ENCODE peak calls at places on chromosome 1, in ten cellular contexts. One of them, this sample, is unnamed.
A peak's percentile ranks its signal among the peaks of the same experiment; 100 is the strongest.

GRCh38 chr1:93659805-93660479 is 21.7 kb downstream of the BCAR3 start:
- DNase-seq in SK-N-SH: peak; percentile 75
- DNase-seq in right lobe of liver: no peak
- DNase-seq in A673: no peak
- DNase-seq in cardiac fibroblast: no peak
- DNase-seq in dorsolateral prefrontal cortex: no peak
- DNase-seq in fibroblast of pulmonary artery: no peak
- DNase-seq in astrocyte: no peak
- DNase-seq in bronchial epithelial cell: no peak
- DNase-seq in uterus: no peak
- DNase-seq in this sample: peak; percentile 66

GRCh38 chr1:226702318-226702956 is 36.6 kb downstream of the ITPKB start:
- DNase-seq in SK-N-SH: no peak
- DNase-seq in right lobe of liver: no peak
- DNase-seq in A673: peak; percentile 61
- DNase-seq in cardiac fibroblast: peak; percentile 78
- DNase-seq in dorsolateral prefrontal cortex: no peak
- DNase-seq in fibroblast of pulmonary artery: peak; percentile 53
- DNase-seq in astrocyte: peak; percentile 72
- DNase-seq in bronchial epithelial cell: peak; percentile 86
- DNase-seq in uterus: peak; percentile 78
- DNase-seq in this sample: peak; percentile 66

GRCh38 chr1:29121951-29122661 is 1.6 kb downstream of the TMEM200B start:
- DNase-seq in SK-N-SH: peak; percentile 79
- DNase-seq in right lobe of liver: no peak
- DNase-seq in A673: peak; percentile 55
- DNase-seq in cardiac fibroblast: no peak
- DNase-seq in dorsolateral prefrontal cortex: no peak
- DNase-seq in fibroblast of pulmonary artery: peak; percentile 25
- DNase-seq in astrocyte: no peak
- DNase-seq in bronchial epithelial cell: no peak
- DNase-seq in uterus: peak; percentile 76
- DNase-seq in this sample: peak; percentile 29

GRCh38 chr1:85992756-85993155 is 163.8 kb downstream of the COL24A1 start:
- DNase-seq in SK-N-SH: no peak
- DNase-seq in right lobe of liver: no peak
- DNase-seq in A673: peak; percentile 10
- DNase-seq in cardiac fibroblast: peak; percentile 74
- DNase-seq in dorsolateral prefrontal cortex: no peak
- DNase-seq in fibroblast of pulmonary artery: peak; percentile 74
- DNase-seq in astrocyte: peak; percentile 54
- DNase-seq in bronchial epithelial cell: peak; percentile 1
- DNase-seq in uterus: no peak
- DNase-seq in this sample: peak; percentile 64

GRCh38 chr1:32910319-32910718 is 9.1 kb upstream of the TMEM54 start:
- DNase-seq in SK-N-SH: no peak
- DNase-seq in right lobe of liver: no peak
- DNase-seq in A673: no peak
- DNase-seq in cardiac fibroblast: no peak
- DNase-seq in dorsolateral prefrontal cortex: no peak
- DNase-seq in fibroblast of pulmonary artery: no peak
- DNase-seq in astrocyte: no peak
- DNase-seq in bronchial epithelial cell: no peak
- DNase-seq in uterus: no peak
- DNase-seq in this sample: no peak

GRCh38 chr1:167774710-167775109 is 52.9 kb downstream of the MPZL1 start:
- DNase-seq in SK-N-SH: no peak
- DNase-seq in right lobe of liver: no peak
- DNase-seq in A673: no peak
- DNase-seq in cardiac fibroblast: peak; percentile 71
- DNase-seq in dorsolateral prefrontal cortex: no peak
- DNase-seq in fibroblast of pulmonary artery: peak; percentile 46
- DNase-seq in astrocyte: peak; percentile 41
- DNase-seq in bronchial epithelial cell: peak; percentile 59
- DNase-seq in uterus: no peak
- DNase-seq in this sample: no peak

GRCh38 chr1:75641325-75641724 is 30.4 kb upstream of the SLC44A5 start:
- DNase-seq in SK-N-SH: no peak
- DNase-seq in right lobe of liver: no peak
- DNase-seq in A673: no peak
- DNase-seq in cardiac fibroblast: no peak
- DNase-seq in dorsolateral prefrontal cortex: no peak
- DNase-seq in fibroblast of pulmonary artery: no peak
- DNase-seq in astrocyte: no peak
- DNase-seq in bronchial epithelial cell: no peak
- DNase-seq in uterus: no peak
- DNase-seq in this sample: no peak

GRCh38 chr1:231934797-231935196 is 308.2 kb downstream of the DISC1 start:
- DNase-seq in SK-N-SH: no peak
- DNase-seq in right lobe of liver: no peak
- DNase-seq in A673: peak; percentile 89
- DNase-seq in cardiac fibroblast: no peak
- DNase-seq in dorsolateral prefrontal cortex: no peak
- DNase-seq in fibroblast of pulmonary artery: peak; percentile 68
- DNase-seq in astrocyte: peak; percentile 56
- DNase-seq in bronchial epithelial cell: peak; percentile 73
- DNase-seq in uterus: no peak
- DNase-seq in this sample: peak; percentile 63

GRCh38 chr1:233081686-233082085 is 131.3 kb downstream of the NTPCR start:
- DNase-seq in SK-N-SH: peak; percentile 5
- DNase-seq in right lobe of liver: no peak
- DNase-seq in A673: no peak
- DNase-seq in cardiac fibroblast: no peak
- DNase-seq in dorsolateral prefrontal cortex: no peak
- DNase-seq in fibroblast of pulmonary artery: peak; percentile 9
- DNase-seq in astrocyte: no peak
- DNase-seq in bronchial epithelial cell: peak; percentile 20
- DNase-seq in uterus: no peak
- DNase-seq in this sample: no peak

GRCh38 chr1:9672444-9672843 is 20.9 kb downstream of the PIK3CD start:
- DNase-seq in SK-N-SH: no peak
- DNase-seq in right lobe of liver: no peak
- DNase-seq in A673: no peak
- DNase-seq in cardiac fibroblast: no peak
- DNase-seq in dorsolateral prefrontal cortex: no peak
- DNase-seq in fibroblast of pulmonary artery: no peak
- DNase-seq in astrocyte: no peak
- DNase-seq in bronchial epithelial cell: no peak
- DNase-seq in uterus: no peak
- DNase-seq in this sample: no peak

DNA sequence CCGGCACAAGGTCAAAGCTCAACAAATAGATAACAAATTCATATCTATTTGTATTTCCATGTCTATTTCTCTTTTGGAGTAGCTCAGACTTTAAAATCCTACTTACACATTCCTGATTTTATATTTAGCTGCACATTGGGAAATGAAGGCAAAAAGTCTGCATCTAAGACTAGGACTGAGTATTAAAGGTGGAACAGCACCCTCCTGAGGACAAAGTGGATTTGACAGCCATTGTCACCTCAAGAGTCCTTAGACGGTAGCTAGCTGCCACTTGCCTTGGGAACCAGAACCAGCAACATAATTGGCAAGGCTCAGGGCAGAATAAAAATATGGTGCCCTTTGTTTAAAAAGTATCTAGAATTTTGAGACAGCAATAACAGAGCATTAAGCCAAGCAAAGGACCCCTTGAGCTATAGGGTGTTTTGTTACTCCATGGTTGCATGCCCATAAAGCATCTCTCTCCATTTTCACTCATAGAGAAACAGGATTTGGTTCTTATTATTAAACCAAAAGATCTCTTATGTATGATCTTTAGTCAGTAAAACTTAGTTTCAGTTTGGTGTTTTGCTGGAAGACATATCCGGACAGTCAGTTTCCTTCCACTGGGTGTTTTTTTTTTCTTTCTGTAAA is 30.0 kb upstream of the SGIP1 start:
- DNase-seq in SK-N-SH: peak; percentile 53
- DNase-seq in right lobe of liver: no peak
- DNase-seq in A673: peak; percentile 79
- DNase-seq in cardiac fibroblast: peak; percentile 91
- DNase-seq in dorsolateral prefrontal cortex: no peak
- DNase-seq in fibroblast of pulmonary artery: peak; percentile 88
- DNase-seq in astrocyte: peak; percentile 40
- DNase-seq in bronchial epithelial cell: peak; percentile 67
- DNase-seq in uterus: peak; percentile 20
- DNase-seq in this sample: peak; percentile 83
- TF ChIP-seq CTCF in SK-N-SH: peak; percentile 85
- TF ChIP-seq CTCF in right lobe of liver: peak; percentile 53
- TF ChIP-seq CTCF in A673: peak; percentile 87
- TF ChIP-seq CTCF in cardiac fibroblast: peak; percentile 73
- TF ChIP-seq CTCF in dorsolateral prefrontal cortex: peak; percentile 77
- TF ChIP-seq CTCF in fibroblast of pulmonary artery: peak; percentile 80
- TF ChIP-seq CTCF in astrocyte: peak; percentile 87
- TF ChIP-seq CTCF in bronchial epithelial cell: peak; percentile 65
- TF ChIP-seq CTCF in uterus: peak; percentile 19
- TF ChIP-seq CTCF in this sample: peak; percentile 71

GRCh38 chr1:10774615-10775310 is 21.7 kb downstream of the CASZ1 start:
- DNase-seq in SK-N-SH: no peak
- DNase-seq in right lobe of liver: peak; percentile 9
- DNase-seq in A673: no peak
- DNase-seq in cardiac fibroblast: no peak
- DNase-seq in dorsolateral prefrontal cortex: no peak
- DNase-seq in fibroblast of pulmonary artery: no peak
- DNase-seq in astrocyte: no peak
- DNase-seq in bronchial epithelial cell: no peak
- DNase-seq in uterus: no peak
- DNase-seq in this sample: no peak
- H3K4me3 ChIP-seq in SK-N-SH: no peak overlapping the region
- H3K4me3 ChIP-seq in right lobe of liver: no peak overlapping the region
- H3K4me3 ChIP-seq in A673: no peak overlapping the region
- H3K4me3 ChIP-seq in cardiac fibroblast: no peak overlapping the region
- H3K4me3 ChIP-seq in dorsolateral prefrontal cortex: no peak overlapping the region
- H3K4me3 ChIP-seq in fibroblast of pulmonary artery: no peak overlapping the region
- H3K4me3 ChIP-seq in astrocyte: no peak overlapping the region
- H3K4me3 ChIP-seq in bronchial epithelial cell: no peak overlapping the region
- H3K4me3 ChIP-seq in uterus: no peak overlapping the region
- H3K4me3 ChIP-seq in this sample: no peak overlapping the region

GRCh38 chr1:21247892-21248715 is 42.2 kb downstream of the ECE1 start:
- DNase-seq in SK-N-SH: no peak
- DNase-seq in right lobe of liver: no peak
- DNase-seq in A673: no peak
- DNase-seq in cardiac fibroblast: no peak
- DNase-seq in dorsolateral prefrontal cortex: no peak
- DNase-seq in fibroblast of pulmonary artery: no peak
- DNase-seq in astrocyte: no peak
- DNase-seq in bronchial epithelial cell: no peak
- DNase-seq in uterus: no peak
- DNase-seq in this sample: no peak

GRCh38 chr1:21255284-21255942 is 34.9 kb downstream of the ECE1 start:
- DNase-seq in SK-N-SH: peak; percentile 83
- DNase-seq in right lobe of liver: peak; percentile 88
- DNase-seq in A673: peak; percentile 90
- DNase-seq in cardiac fibroblast: peak; percentile 88
- DNase-seq in dorsolateral prefrontal cortex: peak; percentile 93
- DNase-seq in fibroblast of pulmonary artery: peak; percentile 90
- DNase-seq in astrocyte: peak; percentile 57
- DNase-seq in bronchial epithelial cell: peak; percentile 67
- DNase-seq in uterus: peak; percentile 91
- DNase-seq in this sample: peak; percentile 86

GRCh38 chr1:21254335-21254951 is 35.8 kb downstream of the ECE1 start:
- DNase-seq in SK-N-SH: peak; percentile 85
- DNase-seq in right lobe of liver: no peak
- DNase-seq in A673: peak; percentile 51
- DNase-seq in cardiac fibroblast: no peak
- DNase-seq in dorsolateral prefrontal cortex: peak; percentile 57
- DNase-seq in fibroblast of pulmonary artery: peak; percentile 57
- DNase-seq in astrocyte: no peak
- DNase-seq in bronchial epithelial cell: no peak
- DNase-seq in uterus: no peak
- DNase-seq in this sample: peak; percentile 79

GRCh38 chr1:21249940-21250493 is 40.2 kb downstream of the ECE1 start:
- DNase-seq in SK-N-SH: no peak
- DNase-seq in right lobe of liver: no peak
- DNase-seq in A673: no peak
- DNase-seq in cardiac fibroblast: no peak
- DNase-seq in dorsolateral prefrontal cortex: no peak
- DNase-seq in fibroblast of pulmonary artery: no peak
- DNase-seq in astrocyte: no peak
- DNase-seq in bronchial epithelial cell: no peak
- DNase-seq in uterus: no peak
- DNase-seq in this sample: no peak

GRCh38 chr1:21251773-21252471 is 38.3 kb downstream of the ECE1 start:
- DNase-seq in SK-N-SH: no peak
- DNase-seq in right lobe of liver: peak; percentile 57
- DNase-seq in A673: no peak
- DNase-seq in cardiac fibroblast: peak; percentile 97
- DNase-seq in dorsolateral prefrontal cortex: no peak
- DNase-seq in fibroblast of pulmonary artery: peak; percentile 94
- DNase-seq in astrocyte: peak; percentile 97
- DNase-seq in bronchial epithelial cell: peak; percentile 93
- DNase-seq in uterus: peak; percentile 75
- DNase-seq in this sample: peak; percentile 94
- TF ChIP-seq CTCF in SK-N-SH: no peak
- TF ChIP-seq CTCF in right lobe of liver: no peak
- TF ChIP-seq CTCF in A673: no peak
- TF ChIP-seq CTCF in cardiac fibroblast: no peak
- TF ChIP-seq CTCF in dorsolateral prefrontal cortex: no peak
- TF ChIP-seq CTCF in fibroblast of pulmonary artery: no peak
- TF ChIP-seq CTCF in astrocyte: no peak
- TF ChIP-seq CTCF in bronchial epithelial cell: no peak
- TF ChIP-seq CTCF in uterus: no peak
- TF ChIP-seq CTCF in this sample: no peak

DNA sequence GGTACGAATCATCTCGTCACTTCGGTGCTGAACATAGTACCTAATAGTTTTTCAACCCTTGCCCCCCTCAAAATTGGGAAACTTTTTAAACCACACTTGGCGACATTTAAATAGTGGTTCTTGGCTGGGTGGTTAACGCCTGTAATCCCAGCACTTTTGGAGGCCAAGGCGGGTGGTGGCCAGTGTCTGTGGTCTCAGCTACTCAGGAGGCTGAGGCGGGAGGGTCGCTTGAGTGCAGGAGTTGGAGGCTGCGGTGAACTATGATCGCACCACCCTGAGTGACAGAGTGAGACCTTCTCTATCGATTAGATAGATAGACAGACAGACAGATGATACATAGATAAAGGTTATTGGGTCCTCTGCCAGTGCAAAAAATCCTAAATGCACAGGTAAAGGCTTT is 55.5 kb upstream of the RASAL2 start:
- DNase-seq in SK-N-SH: no peak
- DNase-seq in right lobe of liver: no peak
- DNase-seq in A673: no peak
- DNase-seq in cardiac fibroblast: no peak
- DNase-seq in dorsolateral prefrontal cortex: no peak
- DNase-seq in fibroblast of pulmonary artery: no peak
- DNase-seq in astrocyte: no peak
- DNase-seq in bronchial epithelial cell: no peak
- DNase-seq in uterus: no peak
- DNase-seq in this sample: no peak
- H3K4me3 ChIP-seq in SK-N-SH: no peak overlapping the region
- H3K4me3 ChIP-seq in right lobe of liver: no peak overlapping the region
- H3K4me3 ChIP-seq in A673: peak overlapping the region; percentile 39
- H3K4me3 ChIP-seq in cardiac fibroblast: no peak overlapping the region
- H3K4me3 ChIP-seq in dorsolateral prefrontal cortex: peak overlapping the region; percentile 54
- H3K4me3 ChIP-seq in fibroblast of pulmonary artery: peak overlapping the region; percentile 62
- H3K4me3 ChIP-seq in astrocyte: peak overlapping the region; percentile 63
- H3K4me3 ChIP-seq in bronchial epithelial cell: peak overlapping the region; percentile 73
- H3K4me3 ChIP-seq in uterus: peak overlapping the region; percentile 72
- H3K4me3 ChIP-seq in this sample: peak overlapping the region; percentile 68

This sample was measured in fibroblast of the aortic adventitia.